ENCODE peak calls at places on chromosomes 11 and 22, in nine cellular contexts. One of them, this sample, is unnamed.

GRCh38 chr11:104366321-104366734 is 202.4 kb upstream of the PDGFD start:
- DNase-seq in NCI-H1930: no peak
- DNase-seq in hippocampal formation: no peak
- DNase-seq in NB4: no peak
- DNase-seq in K562: peak
- DNase-seq in naive thymus-derived CD8-positive, alpha-beta T cell: no peak
- DNase-seq in ecto neural progenitor cell: no peak
- DNase-seq in endothelial cell of umbilical vein: no peak
- DNase-seq in stimulated activated CD4-positive, alpha-beta T cell treated with anti-CD3 and anti-CD28 coated beads, Interleukin-2, amount 100 ng/mL, for 24 hours: no peak
- DNase-seq in this sample: no peak

GRCh38 chr22:29146771-29147170 is 58.9 kb upstream of the EMID1 start:
- DNase-seq in stimulated activated CD4-positive, alpha-beta T cell treated with anti-CD3 and anti-CD28 coated beads, Interleukin-2, amount 100 ng/mL, for 24 hours: no peak
- DNase-seq in endothelial cell of umbilical vein: no peak
- DNase-seq in hippocampal formation: no peak
- DNase-seq in ecto neural progenitor cell: peak
- DNase-seq in K562: no peak
- DNase-seq in NCI-H1930: no peak
- DNase-seq in naive thymus-derived CD8-positive, alpha-beta T cell: no peak
- DNase-seq in NB4: no peak
- DNase-seq in this sample: no peak

GRCh38 chr11:78168539-78169477 is 19.6 kb downstream of the KCTD21 start:
- DNase-seq in NB4: peak
- DNase-seq in K562: peak
- DNase-seq in hippocampal formation: no peak
- DNase-seq in ecto neural progenitor cell: no peak
- DNase-seq in naive thymus-derived CD8-positive, alpha-beta T cell: no peak
- DNase-seq in NCI-H1930: no peak
- DNase-seq in endothelial cell of umbilical vein: peak
- DNase-seq in stimulated activated CD4-positive, alpha-beta T cell treated with anti-CD3 and anti-CD28 coated beads, Interleukin-2, amount 100 ng/mL, for 24 hours: no peak
- DNase-seq in this sample: no peak

GRCh38 chr22:40578171-40578570 is 58.3 kb downstream of the MRTFA start:
- DNase-seq in stimulated activated CD4-positive, alpha-beta T cell treated with anti-CD3 and anti-CD28 coated beads, Interleukin-2, amount 100 ng/mL, for 24 hours: peak
- DNase-seq in NCI-H1930: no peak
- DNase-seq in K562: no peak
- DNase-seq in ecto neural progenitor cell: no peak
- DNase-seq in endothelial cell of umbilical vein: no peak
- DNase-seq in NB4: no peak
- DNase-seq in hippocampal formation: no peak
- DNase-seq in naive thymus-derived CD8-positive, alpha-beta T cell: no peak
- DNase-seq in this sample: no peak

GRCh38 chr11:61041755-61042518 is 60.4 kb upstream of the CD5 start:
- DNase-seq in NB4: no peak
- DNase-seq in ecto neural progenitor cell: peak
- DNase-seq in K562: no peak
- DNase-seq in hippocampal formation: no peak
- DNase-seq in endothelial cell of umbilical vein: peak
- DNase-seq in naive thymus-derived CD8-positive, alpha-beta T cell: peak
- DNase-seq in NCI-H1930: no peak
- DNase-seq in stimulated activated CD4-positive, alpha-beta T cell treated with anti-CD3 and anti-CD28 coated beads, Interleukin-2, amount 100 ng/mL, for 24 hours: peak
- DNase-seq in this sample: no peak

GRCh38 chr22:24553597-24554315 is 1.2 kb downstream of the GUCD1 start:
- DNase-seq in hippocampal formation: no peak
- DNase-seq in K562: peak
- DNase-seq in endothelial cell of umbilical vein: no peak
- DNase-seq in NB4: peak
- DNase-seq in ecto neural progenitor cell: no peak
- DNase-seq in naive thymus-derived CD8-positive, alpha-beta T cell: no peak
- DNase-seq in NCI-H1930: no peak
- DNase-seq in stimulated activated CD4-positive, alpha-beta T cell treated with anti-CD3 and anti-CD28 coated beads, Interleukin-2, amount 100 ng/mL, for 24 hours: no peak
- DNase-seq in this sample: no peak

GRCh38 chr22:30340911-30341685 is 14.4 kb upstream of the TBC1D10A start:
- DNase-seq in hippocampal formation: peak
- DNase-seq in NCI-H1930: no peak
- DNase-seq in NB4: no peak
- DNase-seq in endothelial cell of umbilical vein: no peak
- DNase-seq in K562: no peak
- DNase-seq in naive thymus-derived CD8-positive, alpha-beta T cell: no peak
- DNase-seq in ecto neural progenitor cell: no peak
- DNase-seq in stimulated activated CD4-positive, alpha-beta T cell treated with anti-CD3 and anti-CD28 coated beads, Interleukin-2, amount 100 ng/mL, for 24 hours: no peak
- DNase-seq in this sample: no peak

GRCh38 chr11:38718659-38719058 is 2120.6 kb upstream of the RAG2 start:
- DNase-seq in ecto neural progenitor cell: no peak
- DNase-seq in K562: peak
- DNase-seq in naive thymus-derived CD8-positive, alpha-beta T cell: no peak
- DNase-seq in NCI-H1930: no peak
- DNase-seq in stimulated activated CD4-positive, alpha-beta T cell treated with anti-CD3 and anti-CD28 coated beads, Interleukin-2, amount 100 ng/mL, for 24 hours: no peak
- DNase-seq in NB4: no peak
- DNase-seq in endothelial cell of umbilical vein: no peak
- DNase-seq in hippocampal formation: no peak
- DNase-seq in this sample: no peak

GRCh38 chr11:83024270-83024854 is 47.3 kb downstream of the RAB30 start:
- DNase-seq in NCI-H1930: no peak
- DNase-seq in endothelial cell of umbilical vein: no peak
- DNase-seq in hippocampal formation: no peak
- DNase-seq in ecto neural progenitor cell: no peak
- DNase-seq in K562: no peak
- DNase-seq in stimulated activated CD4-positive, alpha-beta T cell treated with anti-CD3 and anti-CD28 coated beads, Interleukin-2, amount 100 ng/mL, for 24 hours: no peak
- DNase-seq in NB4: no peak
- DNase-seq in naive thymus-derived CD8-positive, alpha-beta T cell: no peak
- DNase-seq in this sample: no peak

GRCh38 chr22:49042877-49043859 is 784.5 kb downstream of the BRD1 start:
- DNase-seq in naive thymus-derived CD8-positive, alpha-beta T cell: no peak
- DNase-seq in endothelial cell of umbilical vein: no peak
- DNase-seq in hippocampal formation: no peak
- DNase-seq in K562: no peak
- DNase-seq in NB4: no peak
- DNase-seq in ecto neural progenitor cell: no peak
- DNase-seq in NCI-H1930: no peak
- DNase-seq in stimulated activated CD4-positive, alpha-beta T cell treated with anti-CD3 and anti-CD28 coated beads, Interleukin-2, amount 100 ng/mL, for 24 hours: no peak
- DNase-seq in this sample: no peak

GRCh38 chr11:121291896-121292502 is 572 bp upstream of the SC5D start:
- DNase-seq in K562: peak
- DNase-seq in naive thymus-derived CD8-positive, alpha-beta T cell: peak
- DNase-seq in endothelial cell of umbilical vein: no peak
- DNase-seq in NCI-H1930: no peak
- DNase-seq in stimulated activated CD4-positive, alpha-beta T cell treated with anti-CD3 and anti-CD28 coated beads, Interleukin-2, amount 100 ng/mL, for 24 hours: no peak
- DNase-seq in hippocampal formation: peak
- DNase-seq in NB4: peak
- DNase-seq in ecto neural progenitor cell: no peak
- DNase-seq in this sample: no peak

GRCh38 chr22:26711205-26711958 is 54.0 kb downstream of the MIAT start:
- DNase-seq in endothelial cell of umbilical vein: peak
- DNase-seq in naive thymus-derived CD8-positive, alpha-beta T cell: no peak
- DNase-seq in NCI-H1930: no peak
- DNase-seq in ecto neural progenitor cell: no peak
- DNase-seq in K562: no peak
- DNase-seq in hippocampal formation: no peak
- DNase-seq in stimulated activated CD4-positive, alpha-beta T cell treated with anti-CD3 and anti-CD28 coated beads, Interleukin-2, amount 100 ng/mL, for 24 hours: no peak
- DNase-seq in NB4: no peak
- DNase-seq in this sample: no peak

GRCh38 chr11:563812-564578 is 3.2 kb downstream of the RASSF7 start:
- DNase-seq in K562: no peak
- DNase-seq in hippocampal formation: no peak
- DNase-seq in NB4: no peak
- DNase-seq in endothelial cell of umbilical vein: no peak
- DNase-seq in NCI-H1930: no peak
- DNase-seq in naive thymus-derived CD8-positive, alpha-beta T cell: no peak
- DNase-seq in ecto neural progenitor cell: peak
- DNase-seq in stimulated activated CD4-positive, alpha-beta T cell treated with anti-CD3 and anti-CD28 coated beads, Interleukin-2, amount 100 ng/mL, for 24 hours: no peak
- DNase-seq in this sample: no peak

GRCh38 chr11:117096140-117096972 is 1.9 kb downstream of the SIK3 start:
- DNase-seq in ecto neural progenitor cell: peak
- DNase-seq in K562: peak
- DNase-seq in endothelial cell of umbilical vein: no peak
- DNase-seq in naive thymus-derived CD8-positive, alpha-beta T cell: peak
- DNase-seq in hippocampal formation: peak
- DNase-seq in stimulated activated CD4-positive, alpha-beta T cell treated with anti-CD3 and anti-CD28 coated beads, Interleukin-2, amount 100 ng/mL, for 24 hours: peak
- DNase-seq in NCI-H1930: no peak
- DNase-seq in NB4: peak
- DNase-seq in this sample: no peak

GRCh38 chr11:119094816-119095065 is 6.9 kb downstream of the DPAGT1 start:
- DNase-seq in stimulated activated CD4-positive, alpha-beta T cell treated with anti-CD3 and anti-CD28 coated beads, Interleukin-2, amount 100 ng/mL, for 24 hours: no peak
- DNase-seq in NCI-H1930: peak
- DNase-seq in naive thymus-derived CD8-positive, alpha-beta T cell: peak
- DNase-seq in hippocampal formation: peak
- DNase-seq in K562: no peak
- DNase-seq in NB4: peak
- DNase-seq in ecto neural progenitor cell: no peak
- DNase-seq in endothelial cell of umbilical vein: peak
- DNase-seq in this sample: no peak

GRCh38 chr11:74593463-74593862 is 1.1 kb downstream of the POLD3 start:
- DNase-seq in K562: no peak
- DNase-seq in NB4: no peak
- DNase-seq in ecto neural progenitor cell: no peak
- DNase-seq in naive thymus-derived CD8-positive, alpha-beta T cell: no peak
- DNase-seq in endothelial cell of umbilical vein: no peak
- DNase-seq in stimulated activated CD4-positive, alpha-beta T cell treated with anti-CD3 and anti-CD28 coated beads, Interleukin-2, amount 100 ng/mL, for 24 hours: no peak
- DNase-seq in hippocampal formation: no peak
- DNase-seq in NCI-H1930: no peak
- DNase-seq in this sample: no peak

GRCh38 chr22:41963453-41964105 is 5.7 kb upstream of the SEPTIN3 start:
- DNase-seq in naive thymus-derived CD8-positive, alpha-beta T cell: no peak
- DNase-seq in ecto neural progenitor cell: peak
- DNase-seq in NB4: no peak
- DNase-seq in endothelial cell of umbilical vein: no peak
- DNase-seq in NCI-H1930: no peak
- DNase-seq in hippocampal formation: peak
- DNase-seq in K562: no peak
- DNase-seq in stimulated activated CD4-positive, alpha-beta T cell treated with anti-CD3 and anti-CD28 coated beads, Interleukin-2, amount 100 ng/mL, for 24 hours: no peak
- DNase-seq in this sample: no peak

GRCh38 chr22:48313156-48313555 is 1514.5 kb downstream of the BRD1 start:
- DNase-seq in endothelial cell of umbilical vein: no peak
- DNase-seq in stimulated activated CD4-positive, alpha-beta T cell treated with anti-CD3 and anti-CD28 coated beads, Interleukin-2, amount 100 ng/mL, for 24 hours: no peak
- DNase-seq in naive thymus-derived CD8-positive, alpha-beta T cell: no peak
- DNase-seq in ecto neural progenitor cell: no peak
- DNase-seq in NB4: no peak
- DNase-seq in hippocampal formation: no peak
- DNase-seq in K562: no peak
- DNase-seq in NCI-H1930: no peak
- DNase-seq in this sample: no peak

GRCh38 chr11:8288824-8289223 is 25.1 kb upstream of the LMO1 start:
- DNase-seq in hippocampal formation: no peak
- DNase-seq in ecto neural progenitor cell: peak
- DNase-seq in naive thymus-derived CD8-positive, alpha-beta T cell: no peak
- DNase-seq in NB4: no peak
- DNase-seq in K562: no peak
- DNase-seq in NCI-H1930: no peak
- DNase-seq in stimulated activated CD4-positive, alpha-beta T cell treated with anti-CD3 and anti-CD28 coated beads, Interleukin-2, amount 100 ng/mL, for 24 hours: no peak
- DNase-seq in endothelial cell of umbilical vein: no peak
- DNase-seq in this sample: no peak

GRCh38 chr11:67006029-67006884 is 16.7 kb upstream of the SYT12 start:
- DNase-seq in NB4: peak
- DNase-seq in hippocampal formation: no peak
- DNase-seq in naive thymus-derived CD8-positive, alpha-beta T cell: no peak
- DNase-seq in NCI-H1930: peak
- DNase-seq in stimulated activated CD4-positive, alpha-beta T cell treated with anti-CD3 and anti-CD28 coated beads, Interleukin-2, amount 100 ng/mL, for 24 hours: peak
- DNase-seq in K562: peak
- DNase-seq in ecto neural progenitor cell: no peak
- DNase-seq in endothelial cell of umbilical vein: no peak
- DNase-seq in this sample: peak

GRCh38 chr11:102234779-102235439 is 82.4 kb upstream of the BIRC3 start:
- DNase-seq in naive thymus-derived CD8-positive, alpha-beta T cell: no peak
- DNase-seq in hippocampal formation: no peak
- DNase-seq in NCI-H1930: no peak
- DNase-seq in NB4: no peak
- DNase-seq in stimulated activated CD4-positive, alpha-beta T cell treated with anti-CD3 and anti-CD28 coated beads, Interleukin-2, amount 100 ng/mL, for 24 hours: no peak
- DNase-seq in ecto neural progenitor cell: no peak
- DNase-seq in K562: no peak
- DNase-seq in endothelial cell of umbilical vein: no peak
- DNase-seq in this sample: no peak

GRCh38 chr22:39351689-39352214 is 2.0 kb downstream of the SYNGR1 start:
- DNase-seq in hippocampal formation: no peak
- DNase-seq in ecto neural progenitor cell: no peak
- DNase-seq in endothelial cell of umbilical vein: no peak
- DNase-seq in K562: no peak
- DNase-seq in NCI-H1930: no peak
- DNase-seq in stimulated activated CD4-positive, alpha-beta T cell treated with anti-CD3 and anti-CD28 coated beads, Interleukin-2, amount 100 ng/mL, for 24 hours: no peak
- DNase-seq in NB4: peak
- DNase-seq in naive thymus-derived CD8-positive, alpha-beta T cell: peak
- DNase-seq in this sample: no peak

GRCh38 chr11:65314501-65315203 is at the start of gene CDC42EP2:
- DNase-seq in hippocampal formation: peak
- DNase-seq in NCI-H1930: peak
- DNase-seq in NB4: peak
- DNase-seq in endothelial cell of umbilical vein: peak
- DNase-seq in stimulated activated CD4-positive, alpha-beta T cell treated with anti-CD3 and anti-CD28 coated beads, Interleukin-2, amount 100 ng/mL, for 24 hours: peak
- DNase-seq in K562: peak
- DNase-seq in ecto neural progenitor cell: peak
- DNase-seq in naive thymus-derived CD8-positive, alpha-beta T cell: peak
- DNase-seq in this sample: peak

GRCh38 chr11:18315893-18316292 is 6.0 kb downstream of the HPS5 start:
- DNase-seq in NB4: no peak
- DNase-seq in hippocampal formation: no peak
- DNase-seq in ecto neural progenitor cell: no peak
- DNase-seq in stimulated activated CD4-positive, alpha-beta T cell treated with anti-CD3 and anti-CD28 coated beads, Interleukin-2, amount 100 ng/mL, for 24 hours: no peak
- DNase-seq in naive thymus-derived CD8-positive, alpha-beta T cell: no peak
- DNase-seq in NCI-H1930: no peak
- DNase-seq in K562: no peak
- DNase-seq in endothelial cell of umbilical vein: no peak
- DNase-seq in this sample: no peak

GRCh38 chr11:79019981-79020380 is 420.8 kb downstream of the TENM4 start:
- DNase-seq in ecto neural progenitor cell: no peak
- DNase-seq in NB4: no peak
- DNase-seq in hippocampal formation: peak
- DNase-seq in NCI-H1930: no peak
- DNase-seq in stimulated activated CD4-positive, alpha-beta T cell treated with anti-CD3 and anti-CD28 coated beads, Interleukin-2, amount 100 ng/mL, for 24 hours: no peak
- DNase-seq in K562: no peak
- DNase-seq in naive thymus-derived CD8-positive, alpha-beta T cell: no peak
- DNase-seq in endothelial cell of umbilical vein: no peak
- DNase-seq in this sample: no peak

This sample was measured in HCT116.